ENCODE peak calls at places on chromosome 21, in four cellular contexts. R is RPMI8226, W is NCI-H1694, Q is AG04449. O is an unnamed sample.

GRCh38 chr21:35428041-35428400 is 378.9 kb upstream of the RUNX1 start:
- DNase-seq in R (no peak), W (no peak), Q (no peak), O (no peak)

GRCh38 chr21:35738342-35738961 is 321.9 kb downstream of the SETD4 start:
- DNase-seq in R (no peak), W (no peak), Q (no peak), O (no peak)

GRCh38 chr21:46557469-46557868 is 47.4 kb downstream of the S100B start:
- DNase-seq in R (no peak), W (no peak), Q (no peak), O (no peak)

GRCh38 chr21:45266518-45267389 is 20.9 kb downstream of the POFUT2 start:
- DNase-seq in R (no peak), W (no peak), Q (peak; percentile 19), O (no peak)

GRCh38 chr21:29082416-29082815 is 9.0 kb upstream of the CCT8 start:
- DNase-seq in R (no peak), W (no peak), Q (no peak), O (no peak)

GRCh38 chr21:27192286-27192685 is 225.4 kb upstream of the ADAMTS5 start:
- DNase-seq in R (no peak), W (no peak), Q (no peak), O (no peak)

GRCh38 chr21:18218331-18218730 is 26.3 kb upstream of the CHODL start:
- DNase-seq in R (no peak), W (no peak), Q (no peak), O (no peak)

GRCh38 chr21:17585875-17586450 is 26.7 kb downstream of the BTG3 start:
- DNase-seq in R (peak; percentile 67), W (peak; percentile 89), Q (no peak), O (peak; percentile 62)

GRCh38 chr21:41362605-41363369 is 960 bp downstream of the MX2 start:
- DNase-seq in R (no peak), W (no peak), Q (no peak), O (no peak)

GRCh38 chr21:27314096-27314495 is 347.2 kb upstream of the ADAMTS5 start:
- DNase-seq in R (no peak), W (no peak), Q (no peak), O (no peak)

GRCh38 chr21:29300547-29301138 is 1.9 kb downstream of the BACH1 start:
- DNase-seq in R (peak; percentile 20), W (no peak), Q (no peak), O (peak; percentile 19)

GRCh38 chr21:39327727-39328126 is 14.3 kb upstream of the BRWD1 start:
- DNase-seq in R (no peak), W (no peak), Q (no peak), O (no peak)

GRCh38 chr21:37346841-37347430 is 19.6 kb upstream of the DYRK1A start:
- DNase-seq in R (no peak), W (no peak), Q (no peak), O (no peak)

O was measured in MM.1S.